ENCODE peak calls at places on chromosomes 12 and 14, in nine cellular contexts. V is choroid plexus epithelial cell; X is psoas muscle; L is brain microvascular endothelial cell; J is fibroblast of the aortic adventitia; B is CD8-positive, alpha-beta memory T cell; U is fibroblast of pulmonary artery; C is AG20443; H is G401. O is an unnamed sample.
A peak's percentile ranks its signal among the peaks of the same experiment; 100 is the strongest.

GRCh38 chr14:67440513-67440912 is 28.5 kb upstream of the PLEK2 start:
- DNase-seq in V (no peak), J (no peak), U (no peak), L (no peak), C (no peak), B (no peak), H (peak; percentile 24), X (no peak), O (no peak)

GRCh38 chr14:24081739-24082204 is 10.4 kb downstream of the CPNE6 start:
- DNase-seq in X (no peak), V (no peak), B (no peak), H (peak; percentile 40), U (no peak), C (no peak), L (no peak), J (no peak), O (no peak)

GRCh38 chr12:8493084-8493483 is 20.2 kb upstream of the CLEC4D start:
- DNase-seq in X (no peak), B (no peak), L (no peak), U (no peak), H (no peak), J (no peak), V (no peak), C (no peak), O (no peak)

GRCh38 chr14:38721822-38722431 is 381.1 kb downstream of the SEC23A start:
- DNase-seq in C (peak; percentile 71), J (peak; percentile 43), L (peak; percentile 59), H (peak; percentile 34), X (peak; percentile 43), U (peak; percentile 76), B (no peak), V (peak; percentile 78), O (peak; percentile 17)

GRCh38 chr14:45526715-45527549 is 273.9 kb upstream of the MIS18BP1 start:
- DNase-seq in B (no peak), V (peak; percentile 5), L (peak; percentile 18), X (no peak), J (no peak), C (peak; percentile 9), H (no peak), U (no peak), O (peak; percentile 64)

GRCh38 chr14:83632375-83632774 is 1897.6 kb upstream of the FLRT2 start:
- DNase-seq in B (no peak), U (no peak), X (no peak), C (no peak), V (no peak), H (no peak), J (no peak), L (no peak), O (no peak)

GRCh38 chr14:102211240-102211639 is 71.5 kb downstream of the WDR20 start:
- DNase-seq in B (no peak), X (no peak), C (no peak), U (no peak), V (no peak), J (no peak), H (no peak), L (no peak), O (no peak)

GRCh38 chr12:43332977-43333649 is 218.9 kb downstream of the ADAMTS20 start:
- DNase-seq in X (no peak), V (peak; percentile 72), L (peak; percentile 77), H (no peak), B (no peak), U (peak; percentile 76), J (peak; percentile 93), C (no peak), O (peak; percentile 85)

GRCh38 chr14:69922198-69922597 is 43.0 kb downstream of the SMOC1 start:
- DNase-seq in V (no peak), L (no peak), B (no peak), U (no peak), C (no peak), H (peak; percentile 3), J (no peak), X (no peak), O (no peak)

GRCh38 chr12:131872154-131873046 is 22.0 kb upstream of the ULK1 start:
- DNase-seq in V (peak; percentile 72), B (no peak), U (peak; percentile 50), C (peak; percentile 90), L (peak; percentile 89), J (peak; percentile 45), H (no peak), X (no peak), O (no peak)

GRCh38 chr12:64744422-64745258 is 14.6 kb downstream of the GNS start:
- DNase-seq in V (peak; percentile 59), U (peak; percentile 50), X (no peak), J (peak; percentile 41), H (no peak), C (peak; percentile 49), L (no peak), B (no peak), O (no peak)

GRCh38 chr12:38161123-38162000 is 155.2 kb upstream of the ALG10B start:
- DNase-seq in C (no peak), H (no peak), V (no peak), J (no peak), X (no peak), B (no peak), U (no peak), L (no peak), O (no peak)

GRCh38 chr12:94263011-94263786 is 114.8 kb downstream of the PLXNC1 start:
- DNase-seq in J (peak; percentile 5), X (no peak), V (no peak), U (no peak), C (no peak), H (no peak), B (peak; percentile 39), L (no peak), O (no peak)

GRCh38 chr12:55727643-55728184 is 1.1 kb downstream of the CD63 start:
- DNase-seq in C (no peak), V (peak; percentile 65), U (peak; percentile 69), J (peak; percentile 64), H (peak; percentile 33), B (no peak), X (peak; percentile 73), L (no peak), O (no peak)

GRCh38 chr14:34363733-34364134 is 98.3 kb downstream of the SPTSSA start:
- DNase-seq in V (peak; percentile 36), X (no peak), H (no peak), C (no peak), B (no peak), L (peak; percentile 9), J (peak; percentile 50), U (peak; percentile 93), O (no peak)

GRCh38 chr14:29724991-29725390 is 202.7 kb downstream of the PRKD1 start:
- DNase-seq in H (no peak), U (peak; percentile 41), J (peak; percentile 18), V (peak; percentile 74), B (no peak), L (no peak), X (no peak), C (no peak), O (no peak)

GRCh38 chr12:95446511-95446910 is 27.4 kb upstream of the METAP2 start:
- DNase-seq in U (peak; percentile 16), X (peak; percentile 34), B (no peak), V (peak; percentile 45), H (peak; percentile 2), C (peak; percentile 33), J (peak; percentile 39), L (peak; percentile 29), O (peak; percentile 65)

GRCh38 chr12:89636776-89637160 is 71.9 kb downstream of the ATP2B1 start:
- DNase-seq in C (no peak), B (no peak), X (no peak), L (no peak), J (no peak), V (peak; percentile 10), U (no peak), H (no peak), O (no peak)

GRCh38 chr12:43318002-43318401 is 234.0 kb downstream of the ADAMTS20 start:
- DNase-seq in J (no peak), L (no peak), V (no peak), X (no peak), H (no peak), B (no peak), C (no peak), U (no peak), O (no peak)

GRCh38 chr14:31414190-31414833 is 6.0 kb downstream of the HEATR5A start:
- DNase-seq in X (no peak), H (no peak), J (peak; percentile 28), L (no peak), B (no peak), U (peak; percentile 29), V (peak; percentile 14), C (no peak), O (no peak)

GRCh38 chr14:80491562-80492139 is 280.3 kb upstream of the DIO2 start:
- DNase-seq in V (no peak), U (no peak), L (no peak), C (no peak), X (no peak), B (no peak), J (peak; percentile 46), H (no peak), O (no peak)

GRCh38 chr14:103995876-103996275 is 53.5 kb upstream of the RD3L start:
- DNase-seq in L (no peak), J (no peak), C (no peak), X (no peak), H (no peak), B (no peak), U (no peak), V (no peak), O (no peak)

GRCh38 chr12:122999986-123000420 is 19.5 kb downstream of the ARL6IP4 start:
- DNase-seq in J (no peak), V (no peak), U (no peak), C (no peak), H (no peak), L (no peak), X (peak; percentile 3), B (no peak), O (no peak)

GRCh38 chr12:52022841-52023181 is 16.1 kb downstream of the TAMALIN start:
- DNase-seq in B (no peak), U (no peak), V (no peak), C (no peak), L (no peak), H (no peak), X (no peak), J (no peak), O (no peak)

GRCh38 chr12:45290218-45290609 is 74.3 kb downstream of the ANO6 start:
- DNase-seq in J (peak; percentile 77), B (no peak), X (no peak), V (peak; percentile 95), C (peak; percentile 31), U (peak; percentile 83), L (peak; percentile 71), H (no peak), O (no peak)

GRCh38 chr12:41661141-41661540 is 473.0 kb downstream of the PDZRN4 start:
- DNase-seq in U (no peak), C (no peak), X (no peak), L (no peak), B (no peak), V (no peak), J (no peak), H (no peak), O (no peak)

GRCh38 chr14:65354715-65355114 is 57.8 kb upstream of the FUT8 start:
- DNase-seq in H (peak; percentile 67), X (no peak), U (no peak), C (no peak), V (no peak), B (no peak), L (no peak), J (no peak), O (no peak)